ENCODE peak calls at places on chromosomes 3 and 15, in eight cellular contexts. C, N, Y, V, R, L, E and P are unnamed samples.

GRCh38 chr3:106824856-106825255 is 552.4 kb upstream of the CCDC54 start:
- DNase-seq in R (no peak), E (peak), Y (peak), V (peak), L (peak), N (no peak), C (no peak), P (no peak)

GRCh38 chr15:43100971-43101370 is 4.9 kb downstream of the UBR1 start:
- DNase-seq in C (no peak), L (no peak), E (no peak), V (no peak), N (no peak), Y (no peak), R (no peak), P (no peak)

GRCh38 chr15:85035980-85036379 is 54.3 kb downstream of the PDE8A start:
- DNase-seq in L (no peak), R (no peak), Y (no peak), N (no peak), E (no peak), C (no peak), V (no peak), P (no peak)

GRCh38 chr3:57889807-57890206 is 118.4 kb upstream of the FLNB start:
- DNase-seq in R (no peak), Y (peak), L (peak), N (no peak), E (no peak), C (no peak), V (peak), P (no peak)

GRCh38 chr3:160475889-160476288 is 26.3 kb upstream of the TRIM59 start:
- DNase-seq in N (no peak), Y (no peak), E (no peak), V (no peak), R (no peak), L (peak), C (no peak), P (no peak)

GRCh38 chr3:98892263-98892662 is 9.2 kb downstream of the DCBLD2 start:
- DNase-seq in Y (no peak), C (no peak), N (no peak), R (no peak), L (no peak), E (no peak), V (no peak), P (no peak)

GRCh38 chr3:43584043-43584826 is 37.6 kb downstream of the ANO10 start:
- DNase-seq in R (no peak), C (no peak), V (no peak), Y (peak), L (peak), E (no peak), N (no peak), P (no peak)

GRCh38 chr15:95394186-95395067 is 936.1 kb upstream of the NR2F2 start:
- DNase-seq in C (no peak), N (no peak), L (peak), R (no peak), E (no peak), Y (peak), V (peak), P (no peak)

GRCh38 chr15:39281094-39281493 is 299.8 kb upstream of the THBS1 start:
- DNase-seq in V (no peak), N (no peak), E (no peak), Y (peak), C (no peak), L (peak), R (no peak), P (no peak)

DNA sequence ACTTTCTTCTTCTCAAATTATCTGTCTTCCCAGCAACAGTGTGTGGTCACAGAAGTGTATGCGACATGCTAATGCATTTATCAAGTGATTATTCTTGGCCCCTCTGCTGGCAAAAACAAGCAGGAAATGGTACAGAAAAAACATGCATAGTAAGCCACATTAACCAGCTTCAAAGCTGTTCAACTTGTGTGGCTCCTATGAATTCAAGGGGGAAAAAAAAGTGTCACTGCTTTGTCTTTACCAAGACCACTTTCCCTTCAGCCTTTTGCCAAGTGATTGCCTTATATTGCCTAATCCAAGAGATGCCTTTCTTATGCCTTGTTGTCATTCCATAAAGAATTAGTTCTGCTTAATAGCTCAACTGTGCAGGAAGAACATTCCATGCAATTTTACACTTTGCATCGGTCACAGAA is 39.1 kb downstream of the PRTG start:
- DNase-seq in E (no peak), Y (peak), V (peak), C (no peak), R (no peak), N (no peak), L (peak), P (no peak)
- H3K4me3 ChIP-seq in E (no peak), Y (no peak), V (no peak), C (no peak), R (no peak), N (no peak), L (no peak), P (no peak)

DNA sequence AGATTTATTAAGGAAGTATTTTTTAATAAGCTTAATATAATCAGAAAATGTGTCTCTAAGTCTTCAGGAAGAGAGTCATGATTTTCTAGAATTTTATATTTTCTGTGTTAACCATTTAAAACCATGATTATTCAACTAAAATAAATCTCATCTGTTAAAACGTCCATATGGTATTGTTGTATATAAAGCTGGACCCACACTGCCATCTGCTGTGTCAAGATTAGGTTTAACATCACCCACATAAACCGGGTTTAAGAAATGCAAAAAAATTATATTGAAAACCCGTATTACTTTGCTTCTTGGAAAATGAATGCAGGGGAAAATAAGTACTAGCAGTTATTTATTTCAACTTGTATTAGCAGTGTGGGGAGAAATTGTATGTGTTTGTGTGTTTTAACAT is 9.5 kb upstream of the CCDC66 start:
- DNase-seq in V (peak), L (no peak), C (peak), Y (peak), E (no peak), N (no peak), R (no peak), P (no peak)
- TF ChIP-seq CTCF in V (peak), L (peak), C (peak), Y (peak), E (no peak), N (no peak), R (no peak), P (no peak)

GRCh38 chr15:90916461-90916860 is 13.4 kb downstream of the MAN2A2 start:
- DNase-seq in C (no peak), N (no peak), R (no peak), L (no peak), E (no peak), Y (no peak), V (no peak), P (no peak)

GRCh38 chr15:90913398-90913944 is 10.4 kb downstream of the MAN2A2 start:
- DNase-seq in E (no peak), N (no peak), Y (no peak), R (no peak), C (no peak), V (no peak), L (no peak), P (no peak)

GRCh38 chr15:90914240-90915080 is 11.4 kb downstream of the MAN2A2 start:
- DNase-seq in L (no peak), N (no peak), Y (no peak), R (no peak), E (no peak), V (no peak), C (no peak), P (no peak)

GRCh38 chr15:90915808-90916440 is 12.8 kb downstream of the MAN2A2 start:
- DNase-seq in E (no peak), V (peak), N (peak), C (no peak), L (peak), R (peak), Y (no peak), P (no peak)

GRCh38 chr15:90915216-90915807 is 12.2 kb downstream of the MAN2A2 start:
- DNase-seq in Y (no peak), E (no peak), L (no peak), N (no peak), C (no peak), R (no peak), V (no peak), P (no peak)
- H3K4me3 ChIP-seq in Y (no peak), E (no peak), L (no peak), N (no peak), C (no peak), R (no peak), V (no peak), P (no peak)

GRCh38 chr15:34367128-34368081 is at the start of gene LPCAT4:
- DNase-seq in N (peak), R (peak), L (peak), E (peak), C (peak), V (peak), Y (peak), P (no peak)

GRCh38 chr15:34365073-34365825 is 1.7 kb downstream of the LPCAT4 start:
- DNase-seq in L (no peak), R (no peak), C (no peak), Y (peak), N (no peak), E (no peak), V (no peak), P (no peak)

GRCh38 chr15:34365836-34366235 is 1.2 kb downstream of the LPCAT4 start:
- DNase-seq in L (no peak), V (no peak), R (no peak), E (no peak), Y (peak), N (no peak), C (no peak), P (no peak)

GRCh38 chr15:34364041-34364440 is 3.0 kb downstream of the LPCAT4 start:
- DNase-seq in C (no peak), V (no peak), N (no peak), E (no peak), Y (no peak), L (no peak), R (no peak), P (no peak)

DNA sequence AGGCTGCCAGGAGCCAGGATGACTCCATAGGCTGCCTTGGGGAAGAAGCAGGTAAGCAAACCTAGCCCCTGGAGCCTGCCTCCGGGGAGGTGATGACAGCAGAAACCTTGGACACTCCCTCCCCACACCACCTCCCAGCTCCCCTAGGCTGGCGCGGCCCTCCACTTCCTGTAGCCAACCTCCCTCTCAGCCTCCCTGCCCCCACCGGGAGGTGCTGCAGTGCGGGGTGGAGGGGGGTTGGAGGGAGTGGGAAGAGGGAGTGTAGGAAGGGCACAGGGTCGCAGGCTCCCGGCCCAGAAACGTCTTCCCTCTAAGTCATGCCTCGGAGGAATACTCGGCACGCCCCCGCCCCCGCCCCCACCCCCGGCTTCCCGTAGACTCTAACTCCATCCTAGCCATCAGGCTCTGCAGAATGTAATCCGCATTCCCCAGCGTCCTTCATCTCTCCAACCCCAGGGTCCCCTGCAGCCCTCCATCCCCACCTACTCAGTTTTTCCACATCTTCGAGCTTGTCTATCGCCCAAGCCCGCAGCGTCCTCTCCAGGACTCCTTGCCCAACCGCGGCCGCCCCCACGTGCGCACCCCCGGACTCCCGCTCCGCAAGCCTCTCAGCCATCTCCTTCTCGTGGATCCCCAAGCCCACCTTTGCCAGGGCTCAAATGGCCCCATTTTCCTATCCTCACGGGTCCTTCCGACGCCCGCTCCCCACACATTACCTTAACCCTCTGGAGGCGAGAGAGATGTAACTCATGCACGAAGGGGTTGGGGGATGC is 539 bp downstream of the LPCAT4 start:
- DNase-seq in C (peak), N (peak), V (peak), L (peak), R (peak), Y (peak), E (no peak), P (no peak)
- TF ChIP-seq CTCF in C (no peak), N (no peak), V (no peak), L (no peak), R (no peak), Y (no peak), E (no peak), P (no peak)